ENCODE peak calls at places on chromosome 17, in seven cellular contexts. O, D, W, K, B, U and J are unnamed samples.
A peak's percentile ranks its signal among the peaks of the same experiment; 100 is the strongest.

GRCh38 chr17:29018788-29019474 is 13.1 kb upstream of the SEZ6 start:
- DNase-seq in U (no peak), K (no peak), O (no peak), W (no peak), D (no peak), B (no peak), J (no peak)

GRCh38 chr17:27569257-27569722 is 61.7 kb upstream of the LGALS9 start:
- DNase-seq in D (no peak), K (no peak), U (peak; percentile 33), O (no peak), W (peak; percentile 25), B (no peak), J (no peak)

GRCh38 chr17:42674755-42675347 is 1.9 kb downstream of the PLEKHH3 start:
- DNase-seq in B (no peak), K (no peak), U (no peak), O (peak; percentile 66), D (peak; percentile 71), W (no peak), J (no peak)

GRCh38 chr17:42399948-42400843 is 12.0 kb upstream of the STAT3 start:
- DNase-seq in U (no peak), D (no peak), W (no peak), B (no peak), K (no peak), O (no peak), J (no peak)

GRCh38 chr17:265726-266125 is 84.3 kb upstream of the DOC2B start:
- DNase-seq in U (no peak), O (peak; percentile 16), D (peak; percentile 50), B (no peak), K (no peak), W (peak; percentile 38), J (no peak)

GRCh38 chr17:62702746-62703268 is 75.3 kb downstream of the MRC2 start:
- DNase-seq in D (no peak), K (no peak), B (no peak), W (no peak), O (no peak), U (no peak), J (no peak)

GRCh38 chr17:332558-333322 is 19.9 kb downstream of the RPH3AL start:
- DNase-seq in W (no peak), B (no peak), K (no peak), U (peak; percentile 9), O (no peak), D (peak; percentile 56), J (peak; percentile 17)

GRCh38 chr17:78852709-78853111 is 12.1 kb upstream of the USP36 start:
- DNase-seq in W (no peak), B (no peak), O (peak; percentile 35), K (no peak), U (no peak), D (no peak), J (no peak)

GRCh38 chr17:55520402-55520801 is 9.2 kb upstream of the SMIM36 start:
- DNase-seq in O (no peak), K (no peak), W (no peak), D (no peak), B (no peak), U (no peak), J (no peak)

GRCh38 chr17:70034158-70034557 is 40.9 kb upstream of the KCNJ16 start:
- DNase-seq in W (no peak), D (no peak), B (no peak), O (no peak), U (peak; percentile 6), K (no peak), J (no peak)

GRCh38 chr17:21250719-21251305 is 2.4 kb downstream of the NATD1 start:
- DNase-seq in U (peak; percentile 30), D (no peak), B (no peak), K (no peak), O (no peak), W (no peak), J (no peak)

GRCh38 chr17:17297217-17297616 is 6.0 kb upstream of the NT5M start:
- DNase-seq in B (no peak), O (no peak), K (peak; percentile 28), U (no peak), D (no peak), W (no peak), J (peak; percentile 42)

GRCh38 chr17:29215717-29216116 is 30.9 kb upstream of the CRYBA1 start:
- DNase-seq in K (no peak), U (peak; percentile 58), D (no peak), O (no peak), W (no peak), B (no peak), J (no peak)

GRCh38 chr17:77312061-77312684 is 171.4 kb downstream of the SEC14L1 start:
- DNase-seq in O (no peak), D (no peak), K (no peak), W (no peak), B (no peak), U (no peak), J (no peak)

GRCh38 chr17:67212716-67213417 is 32.1 kb downstream of the HELZ start:
- DNase-seq in B (peak; percentile 41), U (peak; percentile 87), O (no peak), K (peak; percentile 62), D (no peak), W (no peak), J (peak; percentile 65)

GRCh38 chr17:17021194-17021863 is 20.9 kb upstream of the MPRIP start:
- DNase-seq in O (peak; percentile 81), W (no peak), K (no peak), U (peak; percentile 33), D (peak; percentile 78), B (no peak), J (no peak)

GRCh38 chr17:82098169-82098938 is at the start of gene FASN:
- DNase-seq in W (peak; percentile 94), O (peak; percentile 97), U (peak; percentile 93), D (peak; percentile 98), B (peak; percentile 88), K (peak; percentile 98), J (peak; percentile 42)

GRCh38 chr17:77738666-77739531 is 219.6 kb upstream of the TNRC6C start:
- DNase-seq in D (peak; percentile 28), K (no peak), U (peak; percentile 38), O (peak; percentile 22), W (no peak), B (no peak), J (no peak)

GRCh38 chr17:18318122-18318521 is 3.0 kb downstream of the SMCR8 start:
- DNase-seq in B (no peak), O (no peak), W (no peak), D (no peak), K (no peak), U (no peak), J (no peak)

DNA sequence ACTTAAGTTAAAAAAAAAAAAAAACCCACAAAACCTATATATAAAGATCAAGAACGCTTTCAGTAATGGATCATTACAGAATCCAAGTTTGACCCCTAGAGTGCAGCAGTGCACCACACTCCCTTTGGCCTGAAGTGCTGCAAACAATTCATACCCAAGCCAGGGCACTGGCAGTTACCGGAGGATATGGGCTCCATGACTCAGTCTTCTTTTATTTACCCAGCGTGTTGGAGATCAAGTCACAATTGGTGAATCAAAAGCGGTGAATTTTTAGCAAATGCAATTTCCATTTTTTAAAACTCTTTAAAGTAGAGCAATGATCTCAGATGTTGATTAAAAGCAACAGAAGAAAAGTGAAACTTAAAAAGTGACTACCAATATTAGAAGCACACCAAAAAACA is 46.5 kb downstream of the ZNF652 start:
- DNase-seq in O (peak; percentile 78), D (peak; percentile 71), K (peak; percentile 88), U (peak; percentile 92), W (peak; percentile 62), B (peak; percentile 68), J (peak; percentile 69)
- TF ChIP-seq CTCF in O (no peak), D (peak; percentile 86), K (peak; percentile 67), U (peak; percentile 81), W (peak; percentile 84), B (peak; percentile 86), J (peak; percentile 63)

GRCh38 chr17:44779211-44780025 is 20.6 kb downstream of the ADAM11 start:
- DNase-seq in W (peak; percentile 81), O (peak; percentile 78), U (peak; percentile 70), B (peak; percentile 52), K (peak; percentile 67), D (peak; percentile 87), J (peak; percentile 19)

GRCh38 chr17:44780161-44780560 is 21.4 kb downstream of the ADAM11 start:
- DNase-seq in U (no peak), B (no peak), K (no peak), D (no peak), W (no peak), O (no peak), J (no peak)

GRCh38 chr17:44776628-44777393 is 18.0 kb downstream of the ADAM11 start:
- DNase-seq in K (no peak), W (no peak), D (no peak), O (no peak), U (no peak), B (no peak), J (no peak)

GRCh38 chr17:44777394-44778348 is 18.9 kb downstream of the ADAM11 start:
- DNase-seq in D (no peak), K (no peak), O (no peak), W (no peak), U (no peak), B (no peak), J (no peak)

GRCh38 chr17:44778656-44779210 is 19.9 kb downstream of the ADAM11 start:
- DNase-seq in B (no peak), U (no peak), D (no peak), W (no peak), K (no peak), O (no peak), J (no peak)
- H3K4me3 ChIP-seq in B (peak overlapping the region; percentile 59), U (no peak overlapping the region), D (peak overlapping the region; percentile 35), W (no peak overlapping the region), K (no peak overlapping the region), O (peak overlapping the region; percentile 34), J (peak overlapping the region; percentile 57)

GRCh38 chr17:74748279-74748528 is 224 bp upstream of the NHERF1 start:
- DNase-seq in B (no peak), O (no peak), D (no peak), U (no peak), K (no peak), W (no peak), J (no peak)
- TF ChIP-seq CTCF in B (no peak), O (no peak), D (no peak), U (no peak), K (no peak), W (no peak), J (no peak)

GRCh38 chr17:7392696-7393612 is 1.4 kb downstream of the PLSCR3 start:
- DNase-seq in B (no peak), D (no peak), O (no peak), U (no peak), W (no peak), K (no peak), J (no peak)
- H3K4me3 ChIP-seq in B (peak overlapping the region; percentile 87), D (peak overlapping the region; percentile 76), O (peak overlapping the region; percentile 93), U (peak overlapping the region; percentile 84), W (peak overlapping the region; percentile 67), K (peak overlapping the region; percentile 89), J (peak overlapping the region; percentile 88)

GRCh38 chr17:75317671-75318070 is 28.4 kb upstream of the SLC25A19 start:
- DNase-seq in B (no peak), D (no peak), U (no peak), K (no peak), O (no peak), W (no peak), J (no peak)
- TF ChIP-seq CTCF in B (no peak), D (no peak), U (no peak), K (no peak), O (no peak), W (no peak), J (no peak)